ENCODE peak calls at places on chromosomes 4 and X, in four cellular contexts. E is K562, K is SK-N-SH, C is HepG2. D is an unnamed sample.
A peak's percentile ranks its signal among the peaks of the same experiment; 100 is the strongest.

GRCh38 chr4:110850461-110851447 is 227.9 kb upstream of the PITX2 start:
- DNase-seq in K (no peak), C (no peak), E (no peak), D (no peak)

GRCh38 chrX:40056420-40056819 is 41.3 kb downstream of the BCOR start:
- DNase-seq in K (no peak), C (no peak), E (no peak), D (peak; percentile 52)

GRCh38 chr4:159685406-159686092 is 582.7 kb downstream of the RAPGEF2 start:
- DNase-seq in E (no peak), K (no peak), C (no peak), D (no peak)

GRCh38 chrX:15050395-15050794 is 177.2 kb downstream of the MOSPD2 start:
- DNase-seq in K (no peak), C (no peak), E (peak; percentile 22), D (no peak)

GRCh38 chr4:67608047-67608446 is 49.5 kb downstream of the STAP1 start:
- DNase-seq in C (no peak), E (no peak), K (no peak), D (no peak)

GRCh38 chr4:141174457-141174856 is 41.2 kb upstream of the RNF150 start:
- DNase-seq in E (no peak), K (no peak), C (no peak), D (no peak)

GRCh38 chrX:49230500-49231232 is 2.5 kb downstream of the CACNA1F start:
- DNase-seq in C (peak; percentile 9), K (no peak), E (peak; percentile 88), D (no peak)

GRCh38 chrX:9530848-9531274 is 66.0 kb downstream of the TBL1X start:
- DNase-seq in K (peak; percentile 81), E (peak; percentile 69), C (peak; percentile 60), D (no peak)

GRCh38 chrX:70087857-70088256 is 25.6 kb downstream of the OTUD6A start:
- DNase-seq in E (no peak), K (no peak), C (no peak), D (no peak)

GRCh38 chrX:132737743-132738142 is 220.7 kb downstream of the HS6ST2 start:
- DNase-seq in C (no peak), E (no peak), K (no peak), D (no peak)

GRCh38 chr4:107034982-107035710 is 967 bp downstream of the DKK2 start:
- DNase-seq in C (no peak), E (no peak), K (peak; percentile 53), D (no peak)

GRCh38 chr4:126973201-126973600 is 659.6 kb upstream of the INTU start:
- DNase-seq in K (no peak), C (no peak), E (no peak), D (no peak)

GRCh38 chr4:95255396-95256107 is 293.2 kb downstream of the UNC5C start:
- DNase-seq in E (peak; percentile 33), C (no peak), K (no peak), D (no peak)

GRCh38 chr4:55442541-55442940 is 46.8 kb downstream of the TMEM165 start:
- DNase-seq in E (no peak), C (no peak), K (no peak), D (no peak)

GRCh38 chr4:83217721-83218522 is 66.7 kb downstream of the COQ2 start:
- DNase-seq in E (no peak), C (no peak), K (no peak), D (peak; percentile 99)

GRCh38 chrX:346034-346813 is 27.6 kb upstream of the GTPBP6 start:
- DNase-seq in C (no peak), E (no peak), K (no peak), D (no peak)

GRCh38 chr4:55458164-55458563 is 62.4 kb downstream of the TMEM165 start:
- DNase-seq in K (no peak), C (no peak), E (no peak), D (no peak)

GRCh38 chr4:133618963-133619362 is 469.9 kb downstream of the PCDH10 start:
- DNase-seq in K (no peak), E (no peak), C (no peak), D (no peak)

GRCh38 chrX:111445485-111445884 is 33.5 kb upstream of the DCX start:
- DNase-seq in K (peak; percentile 16), E (peak; percentile 13), C (peak; percentile 21), D (no peak)

GRCh38 chr4:99403380-99404194 is 31.6 kb downstream of the ADH7 start:
- DNase-seq in C (peak; percentile 94), K (no peak), E (no peak), D (peak; percentile 59)

GRCh38 chrX:73069365-73070035 is 9.8 kb downstream of the PABPC1L2A start:
- DNase-seq in E (no peak), K (no peak), C (no peak), D (no peak)

GRCh38 chrX:148552775-148553174 is 52.4 kb downstream of the AFF2 start:
- DNase-seq in C (no peak), K (no peak), E (peak; percentile 19), D (no peak)

GRCh38 chr4:48967626-48968025 is 18.4 kb upstream of the CWH43 start:
- DNase-seq in E (no peak), C (no peak), K (no peak), D (no peak)

GRCh38 chr4:90142091-90142490 is 14.9 kb downstream of the CCSER1 start:
- DNase-seq in E (no peak), C (no peak), K (no peak), D (no peak)

GRCh38 chrX:87895421-87895820 is 377.8 kb downstream of the KLHL4 start:
- DNase-seq in E (no peak), K (no peak), C (no peak), D (no peak)

GRCh38 chrX:130081421-130082045 is 28.8 kb downstream of the ELF4 start:
- DNase-seq in E (no peak), C (no peak), K (no peak), D (no peak)

GRCh38 chrX:130083107-130083490 is 27.2 kb downstream of the ELF4 start:
- DNase-seq in K (no peak), C (no peak), E (peak; percentile 49), D (no peak)

GRCh38 chrX:130083656-130084382 is 26.5 kb downstream of the ELF4 start:
- DNase-seq in K (no peak), C (no peak), E (no peak), D (no peak)

GRCh38 chrX:130080791-130081367 is 29.4 kb downstream of the ELF4 start:
- DNase-seq in E (no peak), C (no peak), K (no peak), D (no peak)

GRCh38 chrX:130082244-130083106 is 27.8 kb downstream of the ELF4 start:
- DNase-seq in K (no peak), C (no peak), E (peak; percentile 48), D (no peak)
- TF ChIP-seq NFIC in K (no peak), C (no peak), E (no peak), D (no peak)

GRCh38 chrX:103417933-103418332 is 41.6 kb downstream of the BEX3 start:
- DNase-seq in C (no peak), E (no peak), K (no peak), D (no peak)
- H3K4me1 ChIP-seq in C (no peaks in the 10 kb centered on the region), E (no peaks in the 10 kb centered on the region), K (no peaks in the 10 kb centered on the region), D (no peaks in the 10 kb centered on the region)

DNA sequence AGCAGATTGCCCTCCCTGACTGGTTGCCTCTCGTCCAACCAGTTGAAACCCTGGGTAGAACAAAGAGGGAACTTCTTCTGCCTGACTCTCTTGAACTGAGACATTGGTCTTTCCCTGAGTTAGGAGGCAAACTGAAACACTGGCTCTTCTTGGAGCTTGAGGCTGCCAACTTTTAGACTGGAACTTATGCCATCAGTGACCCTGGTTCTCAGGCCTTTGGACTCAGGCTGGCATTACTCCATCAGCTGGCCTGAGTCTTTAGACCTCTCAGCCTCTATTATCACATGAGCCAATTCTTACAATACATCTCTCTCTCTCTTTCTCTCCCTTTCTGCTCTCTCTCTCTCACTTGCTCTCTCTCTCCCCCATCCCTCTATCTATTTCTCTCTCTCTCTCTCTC is 86.4 kb downstream of the EMCN start:
- DNase-seq in E (no peak), K (no peak), C (no peak), D (no peak)
- TF ChIP-seq NFIC in E (no peak), K (no peak), C (no peak), D (no peak)

GRCh38 chr4:73703320-73703719 is 37.0 kb upstream of the CXCL8 start:
- DNase-seq in K (no peak), C (no peak), E (peak; percentile 20), D (no peak)
- H3K4me1 ChIP-seq in K (peaks cover 34% of the 10 kb centered on the region), C (no peaks in the 10 kb centered on the region), E (no peaks in the 10 kb centered on the region), D (no peaks in the 10 kb centered on the region)

GRCh38 chr4:20616848-20617247 is 83.4 kb upstream of the PACRGL start:
- DNase-seq in K (no peak), E (no peak), C (no peak), D (no peak)

GRCh38 chr4:20618010-20618409 is 82.2 kb upstream of the PACRGL start:
- DNase-seq in C (no peak), K (no peak), E (no peak), D (no peak)

GRCh38 chr4:20616313-20616712 is 83.9 kb upstream of the PACRGL start:
- DNase-seq in E (no peak), K (no peak), C (no peak), D (no peak)

GRCh38 chr4:20615492-20616136 is 84.6 kb upstream of the PACRGL start:
- DNase-seq in K (no peak), C (peak; percentile 1), E (no peak), D (no peak)

GRCh38 chr4:20612313-20612712 is 87.9 kb upstream of the PACRGL start:
- DNase-seq in E (no peak), C (no peak), K (no peak), D (no peak)
- TF ChIP-seq NFIC in E (no peak), C (no peak), K (no peak), D (no peak)

GRCh38 chr4:2800691-2801596 is 8.1 kb downstream of the SH3BP2 start:
- DNase-seq in K (peak; percentile 76), C (peak; percentile 92), E (peak; percentile 68), D (peak; percentile 41)
- H3K4me1 ChIP-seq in K (peaks cover 15% of the 10 kb centered on the region), C (peaks cover 61% of the 10 kb centered on the region), E (peaks cover 86% of the 10 kb centered on the region), D (peaks cover 62% of the 10 kb centered on the region)

GRCh38 chr4:180909279-180909678 is 1333.9 kb upstream of the TENM3 start:
- DNase-seq in C (no peak), K (no peak), E (no peak), D (no peak)

GRCh38 chr4:180913750-180914149 is 1329.5 kb upstream of the TENM3 start:
- DNase-seq in C (no peak), E (no peak), K (no peak), D (no peak)
- TF ChIP-seq NFIC in C (no peak), E (no peak), K (no peak), D (no peak)